ENCODE peak calls at places on chromosomes 1 and 21, in six cellular contexts. A is fibroblast of lung, Q is HCT116, P is neural progenitor cell, T is GM23248, R is PC-3. J is an unnamed sample.

GRCh38 chr1:77709727-77710126 is 27.3 kb upstream of the ZZZ3 start:
- DNase-seq in A (no peak), Q (no peak), P (no peak), T (no peak), R (no peak), J (no peak)

GRCh38 chr1:33455537-33456301 is 16.7 kb upstream of the ZSCAN20 start:
- DNase-seq in A (peak), Q (peak), P (peak), T (peak), R (peak), J (peak)

GRCh38 chr1:155171836-155172731 is 1.0 kb downstream of the KRTCAP2 start:
- DNase-seq in A (no peak), Q (no peak), P (no peak), T (peak), R (no peak), J (peak)

GRCh38 chr1:215111916-215112315 is 29.4 kb downstream of the KCNK2 start:
- DNase-seq in A (no peak), Q (no peak), P (peak), T (no peak), R (no peak), J (no peak)

GRCh38 chr1:31627301-31627929 is 9.9 kb downstream of the HCRTR1 start:
- DNase-seq in A (peak), Q (no peak), P (no peak), T (no peak), R (no peak), J (no peak)

GRCh38 chr1:60463786-60464185 is 390.2 kb upstream of the C1orf87 start:
- DNase-seq in A (no peak), Q (no peak), P (no peak), T (no peak), R (no peak), J (no peak)

GRCh38 chr1:53754484-53755312 is 15.7 kb upstream of the GLIS1 start:
- DNase-seq in A (peak), Q (peak), P (peak), T (peak), R (peak), J (peak)

GRCh38 chr1:199742547-199742946 is 285.0 kb upstream of the NR5A2 start:
- DNase-seq in A (peak), Q (peak), P (no peak), T (peak), R (peak), J (no peak)

GRCh38 chr1:44144962-44145756 is 3.7 kb upstream of the KLF18 start:
- DNase-seq in A (no peak), Q (no peak), P (no peak), T (peak), R (no peak), J (no peak)

GRCh38 chr1:184827600-184828368 is 73.1 kb upstream of the EDEM3 start:
- DNase-seq in A (peak), Q (no peak), P (no peak), T (peak), R (peak), J (no peak)

GRCh38 chr1:69929278-69930057 is 275.9 kb downstream of the LRRC40 start:
- DNase-seq in A (peak), Q (no peak), P (no peak), T (peak), R (peak), J (no peak)

GRCh38 chr1:156655151-156655903 is 13.4 kb downstream of the BCAN start:
- DNase-seq in A (no peak), Q (no peak), P (no peak), T (no peak), R (no peak), J (no peak)

GRCh38 chr1:9797049-9797448 is 26.7 kb downstream of the CLSTN1 start:
- DNase-seq in A (no peak), Q (no peak), P (no peak), T (no peak), R (no peak), J (no peak)

GRCh38 chr21:25983745-25984144 is 186.8 kb downstream of the APP start:
- DNase-seq in A (no peak), Q (no peak), P (no peak), T (no peak), R (no peak), J (no peak)

GRCh38 chr1:36710008-36710407 is 227.3 kb upstream of the CSF3R start:
- DNase-seq in A (no peak), Q (no peak), P (peak), T (no peak), R (no peak), J (no peak)
- TF ChIP-seq EZH2 in A (no peak), Q (no peak), P (no peak), T (no peak), R (no peak), J (no peak)

DNA sequence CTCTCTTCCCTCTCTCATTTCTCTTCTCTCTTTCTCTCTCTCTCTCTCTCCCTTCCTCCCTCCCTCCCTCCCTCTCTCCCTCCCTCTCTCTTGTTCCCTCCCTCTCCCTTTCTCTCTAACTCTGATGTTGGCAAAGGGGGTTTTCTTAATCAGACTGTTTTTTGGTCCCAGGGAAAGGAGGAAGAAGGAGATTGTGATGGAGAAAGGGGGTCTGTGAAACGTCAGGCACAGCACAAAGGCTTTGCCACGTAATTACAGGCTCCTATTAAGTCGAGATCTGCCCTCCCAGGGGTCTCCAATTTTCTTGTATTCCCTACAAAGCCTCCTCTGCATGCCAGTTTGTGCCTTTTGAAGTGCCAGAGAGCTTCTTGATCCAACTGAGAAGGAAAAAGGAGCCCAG is 920 bp upstream of the PRRX1 start:
- DNase-seq in A (peak), Q (no peak), P (peak), T (peak), R (no peak), J (no peak)
- TF ChIP-seq EZH2 in A (no peak), Q (no peak), P (no peak), T (no peak), R (no peak), J (no peak)

GRCh38 chr1:48772221-48772620 is 4.5 kb downstream of the BEND5 start:
- DNase-seq in A (no peak), Q (no peak), P (no peak), T (no peak), R (no peak), J (no peak)

GRCh38 chr1:48776400-48777218 is at the start of gene BEND5:
- DNase-seq in A (peak), Q (no peak), P (peak), T (peak), R (peak), J (peak)

GRCh38 chr1:48777219-48777895 is 666 bp upstream of the BEND5 start:
- DNase-seq in A (no peak), Q (no peak), P (peak), T (peak), R (peak), J (peak)

GRCh38 chr1:48773133-48773532 is 3.6 kb downstream of the BEND5 start:
- DNase-seq in A (no peak), Q (no peak), P (no peak), T (no peak), R (no peak), J (no peak)

GRCh38 chr1:48775817-48776399 is 783 bp downstream of the BEND5 start:
- DNase-seq in A (no peak), Q (no peak), P (no peak), T (no peak), R (no peak), J (no peak)
- TF ChIP-seq EZH2 in A (no peak), Q (no peak), P (no peak), T (no peak), R (no peak), J (no peak)

GRCh38 chr1:99003911-99004269 is 771 bp downstream of the PLPPR5 start:
- DNase-seq in A (no peak), Q (no peak), P (peak), T (no peak), R (no peak), J (no peak)

GRCh38 chr1:99005142-99005491 is 456 bp upstream of the PLPPR5 start:
- DNase-seq in A (no peak), Q (no peak), P (peak), T (peak), R (no peak), J (no peak)

GRCh38 chr1:99005537-99005942 is 879 bp upstream of the PLPPR5 start:
- DNase-seq in A (no peak), Q (no peak), P (peak), T (peak), R (no peak), J (no peak)

GRCh38 chr1:99007366-99007765 is 2.7 kb upstream of the PLPPR5 start:
- DNase-seq in A (no peak), Q (no peak), P (no peak), T (no peak), R (peak), J (no peak)

GRCh38 chr1:99004270-99005141 is at the start of gene PLPPR5:
- DNase-seq in A (peak), Q (no peak), P (peak), T (peak), R (no peak), J (no peak)
- TF ChIP-seq EZH2 in A (peak), Q (no peak), P (peak), T (no peak), R (no peak), J (no peak)

GRCh38 chr1:118983558-118984021 is 4.6 kb downstream of the TBX15 start:
- DNase-seq in A (no peak), Q (no peak), P (no peak), T (peak), R (no peak), J (no peak)

GRCh38 chr1:118985611-118986290 is 2.4 kb downstream of the TBX15 start:
- DNase-seq in A (no peak), Q (no peak), P (no peak), T (peak), R (no peak), J (no peak)

GRCh38 chr1:118984990-118985608 is 3.0 kb downstream of the TBX15 start:
- DNase-seq in A (no peak), Q (no peak), P (peak), T (peak), R (no peak), J (no peak)

GRCh38 chr1:118982816-118983557 is 5.2 kb downstream of the TBX15 start:
- DNase-seq in A (no peak), Q (no peak), P (no peak), T (peak), R (no peak), J (no peak)

DNA sequence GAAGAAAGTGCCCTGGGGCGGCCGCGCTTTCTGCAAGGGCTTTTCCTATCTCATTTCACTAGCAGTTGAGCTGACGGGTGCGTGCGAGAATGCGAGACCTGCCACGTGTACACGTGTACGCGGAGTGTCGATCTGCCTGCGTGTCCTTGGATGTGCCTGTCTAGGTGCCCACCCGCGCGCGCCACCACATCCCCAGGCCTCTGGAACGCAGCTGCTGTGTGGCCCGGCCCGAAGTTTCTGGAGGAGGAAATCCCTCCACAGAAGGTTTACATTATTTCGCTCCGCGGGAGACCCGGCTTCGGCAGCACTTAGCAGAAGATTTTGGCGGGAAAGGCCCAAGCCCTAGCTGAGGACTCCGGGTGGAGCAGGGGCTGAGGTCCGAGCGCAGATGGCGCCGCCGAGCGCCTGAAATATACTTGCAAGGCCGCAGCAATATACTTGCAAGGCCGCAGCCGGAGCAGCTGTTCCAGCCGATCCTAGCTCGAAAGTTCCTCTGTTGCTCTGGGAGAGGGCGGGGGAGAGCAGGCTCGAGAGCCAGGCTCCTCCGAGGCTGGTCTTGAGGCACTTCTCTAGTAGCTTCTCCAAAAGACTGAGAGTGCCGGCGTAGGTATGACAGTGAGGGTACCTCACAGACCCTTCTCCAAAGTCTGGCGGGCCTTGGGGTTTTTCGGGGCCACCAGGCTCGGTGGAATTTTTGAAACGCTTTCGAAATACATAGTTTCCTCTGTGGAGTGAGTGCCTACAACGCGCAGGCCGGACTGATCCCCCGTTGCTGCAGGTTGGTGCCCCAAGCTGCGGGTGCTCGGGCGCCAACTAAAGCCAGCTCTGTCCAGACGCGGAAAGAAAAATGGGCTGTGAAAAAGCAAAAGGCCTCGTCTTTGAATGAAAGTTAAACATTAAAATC is 3.8 kb downstream of the TBX15 start:
- DNase-seq in A (peak), Q (no peak), P (peak), T (peak), R (no peak), J (no peak)
- TF ChIP-seq EZH2 in A (no peak), Q (no peak), P (peak), T (no peak), R (no peak), J (no peak)

GRCh38 chr1:233614173-233614742 is 352 bp downstream of the KCNK1 start:
- DNase-seq in A (peak), Q (peak), P (peak), T (peak), R (peak), J (no peak)

GRCh38 chr1:233617025-233617424 is 3.1 kb downstream of the KCNK1 start:
- DNase-seq in A (no peak), Q (no peak), P (no peak), T (no peak), R (no peak), J (no peak)

GRCh38 chr1:233615571-233615970 is 1.7 kb downstream of the KCNK1 start:
- DNase-seq in A (no peak), Q (no peak), P (no peak), T (no peak), R (peak), J (no peak)

GRCh38 chr1:233613252-233614172 is at the start of gene KCNK1:
- DNase-seq in A (peak), Q (peak), P (peak), T (peak), R (peak), J (no peak)

DNA sequence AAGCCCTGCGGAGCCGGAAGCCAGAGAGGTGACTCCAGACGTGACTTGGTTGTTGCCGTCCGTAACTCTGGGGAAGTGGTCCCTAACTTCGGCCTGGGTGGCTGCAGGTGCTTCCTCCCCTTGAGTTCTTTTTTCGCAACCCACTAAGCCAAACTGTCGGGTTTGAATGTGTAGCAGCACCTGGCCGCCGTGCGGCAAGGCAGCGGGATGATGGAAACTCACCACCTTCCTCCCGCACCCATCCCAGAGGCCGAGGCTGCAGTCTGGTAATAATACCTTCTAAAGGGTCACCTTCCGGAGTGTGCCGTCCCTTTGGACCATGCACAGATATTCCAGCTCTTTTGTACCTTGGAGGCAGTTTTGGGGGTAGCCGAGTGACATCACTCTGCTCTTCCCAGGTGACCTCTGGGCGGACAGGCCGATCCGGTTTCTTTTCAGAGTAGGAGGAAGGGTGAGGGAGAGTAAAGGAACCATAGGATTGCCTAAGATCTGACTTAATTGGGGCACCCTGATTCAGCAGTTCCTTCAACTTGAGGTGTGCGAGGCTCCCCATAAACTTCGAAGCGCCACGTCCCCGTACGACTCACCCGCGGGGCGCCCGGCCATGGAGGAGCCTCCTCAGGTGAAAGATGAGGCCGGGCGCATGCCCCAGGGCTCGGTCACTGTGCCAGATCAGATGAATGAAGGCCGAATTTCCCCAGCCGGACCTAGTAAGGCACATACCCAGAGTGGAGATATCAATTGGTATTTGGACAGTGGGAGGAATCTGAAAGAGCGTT is 1.0 kb downstream of the KCNK1 start:
- DNase-seq in A (no peak), Q (no peak), P (peak), T (peak), R (peak), J (no peak)
- TF ChIP-seq EZH2 in A (no peak), Q (no peak), P (peak), T (no peak), R (no peak), J (no peak)

J was measured in DND-41.